ENCODE peak calls at places on chromosome 15, in four cellular contexts. I, E, H and T are unnamed samples.

GRCh38 chr15:32877201-32877600 is 159.4 kb downstream of the GREM1 start:
- DNase-seq in I (no peak), E (no peak), H (no peak), T (no peak)

GRCh38 chr15:82750831-82751181 is 41.1 kb upstream of the AP3B2 start:
- DNase-seq in I (no peak), E (peak), H (no peak), T (peak)

GRCh38 chr15:98421419-98422085 is 226.8 kb upstream of the IGF1R start:
- DNase-seq in I (peak), E (peak), H (no peak), T (peak)

GRCh38 chr15:70238917-70239316 is 141.2 kb upstream of the TLE3 start:
- DNase-seq in I (no peak), E (no peak), H (no peak), T (no peak)

GRCh38 chr15:97473615-97474014 is 486.9 kb upstream of the ARRDC4 start:
- DNase-seq in I (no peak), E (no peak), H (no peak), T (no peak)

GRCh38 chr15:22966321-22967083 is 13.7 kb downstream of the CYFIP1 start:
- DNase-seq in I (no peak), E (no peak), H (no peak), T (no peak)

GRCh38 chr15:26631894-26632293 is 141.0 kb downstream of the GABRB3 start:
- DNase-seq in I (no peak), E (peak), H (no peak), T (no peak)

GRCh38 chr15:62841269-62841628 is 201.3 kb upstream of the TPM1 start:
- DNase-seq in I (peak), E (no peak), H (no peak), T (no peak)

GRCh38 chr15:40263036-40263754 is 19.7 kb downstream of the ANKRD63 start:
- DNase-seq in I (peak), E (no peak), H (peak), T (no peak)

GRCh38 chr15:39125904-39126303 is 455.0 kb upstream of the THBS1 start:
- DNase-seq in I (peak), E (peak), H (no peak), T (peak)

GRCh38 chr15:89016549-89017041 is 71.7 kb upstream of the ABHD2 start:
- DNase-seq in I (peak), E (no peak), H (no peak), T (no peak)

GRCh38 chr15:90646662-90647305 is 70.4 kb upstream of the BLM start:
- DNase-seq in I (no peak), E (no peak), H (no peak), T (no peak)

GRCh38 chr15:100926258-100926657 is 7.1 kb downstream of the LRRK1 start:
- DNase-seq in I (no peak), E (peak), H (no peak), T (no peak)

GRCh38 chr15:72782993-72783562 is 480 bp downstream of the ADPGK start:
- DNase-seq in I (peak), E (no peak), H (no peak), T (no peak)

GRCh38 chr15:35921051-35921450 is 375.1 kb upstream of the DPH6 start:
- DNase-seq in I (no peak), E (no peak), H (no peak), T (no peak)

GRCh38 chr15:96337354-96337990 is 7.0 kb downstream of the NR2F2 start:
- DNase-seq in I (no peak), E (peak), H (no peak), T (no peak)

GRCh38 chr15:40900256-40901052 is 6.2 kb downstream of the VPS18 start:
- DNase-seq in I (no peak), E (no peak), H (no peak), T (no peak)

GRCh38 chr15:35958936-35959335 is 413.0 kb upstream of the DPH6 start:
- DNase-seq in I (peak), E (no peak), H (no peak), T (no peak)

GRCh38 chr15:31080618-31081017 is 20.9 kb downstream of the TRPM1 start:
- DNase-seq in I (no peak), E (peak), H (no peak), T (no peak)

DNA sequence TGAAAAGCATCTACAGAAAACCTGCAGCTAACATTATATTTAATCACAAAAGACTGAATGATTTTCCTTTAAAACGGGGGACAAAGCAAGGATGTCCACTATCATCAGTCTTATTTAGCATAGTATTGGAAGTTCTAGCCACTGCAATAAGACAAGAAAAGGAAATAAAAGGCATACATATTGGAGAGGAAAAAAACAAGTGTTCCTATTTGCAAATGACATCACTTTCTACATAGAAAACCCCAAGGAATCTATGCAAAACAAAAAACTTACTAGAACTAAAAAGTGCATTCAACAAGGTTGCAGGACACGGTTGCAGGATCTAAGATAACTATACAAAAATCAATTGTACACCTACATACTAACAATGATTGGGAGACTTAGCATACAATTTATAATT is 101.6 kb upstream of the MEF2A start:
- DNase-seq in I (no peak), E (no peak), H (no peak), T (no peak)
- H3K4me3 ChIP-seq in I (no peak), E (no peak), H (no peak), T (no peak)

GRCh38 chr15:25243800-25244097 is 195.1 kb downstream of the UBE3A start:
- DNase-seq in I (no peak), E (no peak), H (no peak), T (peak)
- H3K4me3 ChIP-seq in I (no peak), E (no peak), H (no peak), T (no peak)

DNA sequence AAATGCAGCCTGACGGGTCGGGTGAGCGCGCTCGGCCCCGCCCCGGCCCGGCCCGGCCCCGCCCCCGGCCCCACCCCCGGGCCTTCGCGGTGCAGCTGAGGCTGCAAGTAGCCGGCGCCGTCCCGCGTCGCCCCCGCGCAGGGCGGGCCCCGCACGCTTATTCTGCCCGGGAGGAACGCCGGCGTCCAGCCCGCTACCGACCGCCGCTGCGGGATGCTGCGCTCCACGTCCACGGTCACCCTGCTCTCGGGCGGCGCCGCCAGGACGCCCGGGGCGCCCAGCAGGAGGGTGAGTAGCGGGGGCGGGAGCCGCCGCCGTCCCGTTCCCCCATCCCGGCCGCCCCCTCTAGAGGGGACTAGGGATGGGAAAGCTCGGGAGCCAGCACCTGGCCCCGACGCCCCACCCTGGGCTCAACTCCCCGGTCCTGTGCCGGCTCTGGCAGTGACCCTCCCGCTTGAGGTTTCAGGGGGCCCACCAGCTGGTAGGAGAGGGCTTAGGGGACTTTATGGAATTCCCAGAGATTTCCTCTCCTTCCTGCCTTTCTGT is at the start of gene MYZAP:
- DNase-seq in I (no peak), E (peak), H (no peak), T (peak)
- H3K4me3 ChIP-seq in I (peak), E (peak), H (peak), T (peak)

GRCh38 chr15:92393994-92394326 is 279 bp downstream of the ST8SIA2 start:
- DNase-seq in I (no peak), E (no peak), H (no peak), T (no peak)

GRCh38 chr15:92395557-92395956 is 1.9 kb downstream of the ST8SIA2 start:
- DNase-seq in I (no peak), E (no peak), H (no peak), T (no peak)

GRCh38 chr15:92394327-92395175 is 870 bp downstream of the ST8SIA2 start:
- DNase-seq in I (no peak), E (no peak), H (no peak), T (peak)

GRCh38 chr15:92393287-92393993 is at the start of gene ST8SIA2:
- DNase-seq in I (no peak), E (no peak), H (no peak), T (peak)

DNA sequence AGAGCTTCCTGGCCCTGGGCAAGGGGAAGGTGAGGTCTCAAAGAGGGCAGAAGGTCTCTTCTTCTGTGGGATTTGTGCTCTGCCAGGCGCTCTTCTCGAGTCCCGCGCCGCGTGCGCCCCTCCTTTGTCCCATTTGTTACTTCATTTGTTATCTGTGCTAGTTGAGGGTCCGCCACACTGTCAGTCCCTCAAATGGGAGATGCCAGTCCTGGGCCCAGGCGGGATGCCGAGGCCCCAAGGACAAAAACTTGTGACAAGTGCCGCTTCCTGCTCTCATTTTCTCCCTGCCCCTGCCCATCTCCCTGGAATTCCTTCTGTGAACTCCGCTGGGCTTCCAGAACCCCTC is 1.5 kb downstream of the ST8SIA2 start:
- DNase-seq in I (no peak), E (no peak), H (no peak), T (no peak)
- H3K4me3 ChIP-seq in I (no peak), E (no peak), H (no peak), T (peak)

GRCh38 chr15:48672206-48672605 is 26.7 kb upstream of the FBN1 start:
- DNase-seq in I (no peak), E (no peak), H (no peak), T (no peak)

GRCh38 chr15:48664436-48664835 is 18.9 kb upstream of the FBN1 start:
- DNase-seq in I (no peak), E (no peak), H (no peak), T (no peak)

GRCh38 chr15:48671381-48672022 is 26.0 kb upstream of the FBN1 start:
- DNase-seq in I (peak), E (peak), H (no peak), T (no peak)

GRCh38 chr15:48667701-48668100 is 22.2 kb upstream of the FBN1 start:
- DNase-seq in I (peak), E (no peak), H (no peak), T (no peak)
- H3K4me3 ChIP-seq in I (no peak), E (no peak), H (no peak), T (no peak)